ENCODE peak calls at places on chromosome 19, in eight cellular contexts. T, S, W, B, J, M, C and N are unnamed samples.

GRCh38 chr19:18253716-18254115 is 20.5 kb downstream of the IQCN start:
- DNase-seq in T (no peak), C (peak), J (no peak), B (peak), W (peak), M (no peak), S (no peak), N (no peak)

GRCh38 chr19:14476663-14477401 is 1.7 kb upstream of the PTGER1 start:
- DNase-seq in J (no peak), T (no peak), M (peak), C (peak), S (no peak), W (peak), B (peak), N (no peak)

GRCh38 chr19:6769006-6769637 is 1.9 kb upstream of the SH2D3A start:
- DNase-seq in M (no peak), J (no peak), C (no peak), T (no peak), S (no peak), W (no peak), B (no peak), N (no peak)

GRCh38 chr19:50204811-50205675 is 1.6 kb downstream of the MYH14 start:
- DNase-seq in W (peak), S (peak), T (no peak), M (no peak), J (no peak), B (peak), C (no peak), N (no peak)

GRCh38 chr19:18263324-18264215 is 10.7 kb downstream of the IQCN start:
- DNase-seq in J (no peak), W (no peak), C (no peak), T (no peak), B (no peak), S (no peak), M (no peak), N (no peak)

GRCh38 chr19:19530423-19530804 is 1.7 kb downstream of the YJEFN3 start:
- DNase-seq in M (no peak), B (no peak), C (no peak), S (no peak), W (no peak), J (no peak), T (no peak), N (peak)

GRCh38 chr19:50509366-50509765 is 1.6 kb downstream of the JOSD2 start:
- DNase-seq in T (no peak), M (no peak), J (no peak), B (peak), C (no peak), W (no peak), S (no peak), N (no peak)

GRCh38 chr19:51096473-51097165 is 11.6 kb downstream of the CTU1 start:
- DNase-seq in W (no peak), B (peak), T (no peak), S (no peak), J (no peak), C (no peak), M (no peak), N (no peak)

GRCh38 chr19:28764066-28764465 is 448.9 kb downstream of the UQCRFS1 start:
- DNase-seq in C (no peak), M (no peak), T (no peak), S (no peak), J (no peak), W (no peak), B (no peak), N (no peak)

GRCh38 chr19:38252935-38253691 is 3.1 kb downstream of the PPP1R14A start:
- DNase-seq in W (no peak), S (peak), J (peak), M (no peak), B (peak), C (no peak), T (no peak), N (peak)